ENCODE peak calls at places on chromosomes 5 and 9, in four cellular contexts. P is stimulated activated naive CD8-positive, alpha-beta T cell treated with anti-CD3 and anti-CD28 coated beads, Interleukin-15, amount 100 ng/mL, for 72 hours; I is NAMALWA; W is left colon. G is an unnamed sample.

GRCh38 chr5:55691265-55692105 is 20.6 kb downstream of the SLC38A9 start:
- DNase-seq in P (no peak), I (peak), W (no peak), G (no peak)

GRCh38 chr5:128225245-128226030 is 141.9 kb downstream of the SLC12A2 start:
- DNase-seq in P (no peak), I (no peak), W (no peak), G (no peak)

GRCh38 chr9:99357575-99357974 is 135.5 kb downstream of the SEC61B start:
- DNase-seq in P (no peak), I (no peak), W (no peak), G (no peak)

GRCh38 chr9:71636143-71636839 is 132.0 kb downstream of the CEMIP2 start:
- DNase-seq in P (no peak), I (no peak), W (no peak), G (no peak)

GRCh38 chr5:65961644-65962043 is 35.3 kb downstream of the ERBIN start:
- DNase-seq in P (peak), I (no peak), W (no peak), G (no peak)

GRCh38 chr5:157294692-157295091 is 28.8 kb downstream of the CYFIP2 start:
- DNase-seq in P (no peak), I (no peak), W (no peak), G (no peak)

GRCh38 chr9:35526087-35526801 is 36.3 kb downstream of the RUSC2 start:
- DNase-seq in P (no peak), I (no peak), W (no peak), G (no peak)

GRCh38 chr5:39835371-39835770 is 410.6 kb upstream of the DAB2 start:
- DNase-seq in P (no peak), I (no peak), W (no peak), G (no peak)

GRCh38 chr5:175728885-175729828 is 71.3 kb downstream of the HRH2 start:
- DNase-seq in P (no peak), I (no peak), W (no peak), G (no peak)

GRCh38 chr5:36739751-36740221 is 133.4 kb downstream of the SLC1A3 start:
- DNase-seq in P (peak), I (peak), W (peak), G (peak)

GRCh38 chr5:7396169-7397004 is 449 bp downstream of the ADCY2 start:
- DNase-seq in P (no peak), I (no peak), W (no peak), G (no peak)

GRCh38 chr5:13510616-13511015 is 433.9 kb downstream of the DNAH5 start:
- DNase-seq in P (no peak), I (no peak), W (no peak), G (no peak)

GRCh38 chr5:136656811-136657210 is 291.5 kb upstream of the TRPC7 start:
- DNase-seq in P (no peak), I (no peak), W (no peak), G (no peak)

GRCh38 chr5:109063223-109063622 is 315.5 kb downstream of the FER start:
- DNase-seq in P (no peak), I (no peak), W (no peak), G (no peak)

GRCh38 chr9:18874069-18874468 is 158.9 kb downstream of the SAXO1 start:
- DNase-seq in P (no peak), I (no peak), W (no peak), G (no peak)